ENCODE peak calls at places on chromosome 15, in five cellular contexts. D is BJ, Y is B cell, Z is ovary, I is tibial artery. G is an unnamed sample.

GRCh38 chr15:49622561-49622960 is 1.7 kb downstream of the DTWD1 start:
- DNase-seq in Z (no peak), I (no peak), Y (no peak), D (no peak), G (no peak)

GRCh38 chr15:78370013-78370412 is 29.9 kb downstream of the CRABP1 start:
- DNase-seq in Z (no peak), Y (no peak), D (no peak), I (no peak), G (no peak)

GRCh38 chr15:82313446-82313845 is 35.8 kb downstream of the GOLGA6L10 start:
- DNase-seq in Y (no peak), D (no peak), I (no peak), Z (no peak), G (no peak)

GRCh38 chr15:67746022-67746421 is 79.3 kb upstream of the SKOR1 start:
- DNase-seq in Y (no peak), D (no peak), I (no peak), Z (no peak), G (peak)

GRCh38 chr15:51299187-51300015 is 39.0 kb downstream of the CYP19A1 start:
- DNase-seq in I (no peak), Z (no peak), Y (no peak), D (no peak), G (no peak)

GRCh38 chr15:51202783-51203182 is 108.1 kb upstream of the TNFAIP8L3 start:
- DNase-seq in Y (no peak), Z (no peak), I (no peak), D (no peak), G (no peak)

GRCh38 chr15:82091636-82092140 is 45.9 kb upstream of the MEX3B start:
- DNase-seq in Z (no peak), Y (no peak), I (no peak), D (no peak), G (no peak)

GRCh38 chr15:67125589-67126502 is 60.4 kb downstream of the SMAD3 start:
- DNase-seq in Z (peak), D (peak), Y (no peak), I (peak), G (peak)

GRCh38 chr15:79522656-79523055 is 90.5 kb downstream of the MINAR1 start:
- DNase-seq in D (no peak), Z (no peak), Y (no peak), I (no peak), G (no peak)

GRCh38 chr15:57505056-57505713 is 86.5 kb upstream of the MYZAP start:
- DNase-seq in Z (no peak), D (no peak), Y (no peak), I (no peak), G (no peak)

GRCh38 chr15:75031773-75032302 is 8.4 kb downstream of the PPCDC start:
- DNase-seq in I (no peak), Y (no peak), Z (no peak), D (no peak), G (no peak)

GRCh38 chr15:77602800-77603199 is 29.9 kb downstream of the LINGO1 start:
- DNase-seq in Y (no peak), I (no peak), Z (no peak), D (no peak), G (no peak)

GRCh38 chr15:93001156-93001555 is 87.9 kb downstream of the RGMA start:
- DNase-seq in Y (no peak), I (no peak), Z (no peak), D (no peak), G (no peak)

GRCh38 chr15:45635191-45635638 is 386 bp downstream of the SQOR start:
- DNase-seq in D (no peak), Y (peak), Z (peak), I (peak), G (no peak)

GRCh38 chr15:40762919-40763800 is 708 bp upstream of the GCHFR start:
- DNase-seq in Y (peak), I (peak), D (no peak), Z (peak), G (no peak)

GRCh38 chr15:84595660-84596059 is 5.1 kb upstream of the ZSCAN2 start:
- DNase-seq in D (no peak), I (no peak), Y (no peak), Z (no peak), G (no peak)

GRCh38 chr15:81296218-81296617 is 27.7 kb downstream of the STARD5 start:
- DNase-seq in I (no peak), D (no peak), Z (no peak), Y (no peak), G (no peak)

GRCh38 chr15:22839046-22839705 is 710 bp downstream of the NIPA2 start:
- DNase-seq in D (no peak), Z (no peak), I (no peak), Y (peak), G (no peak)

GRCh38 chr15:22838292-22839042 is at the start of gene NIPA2:
- DNase-seq in D (peak), Z (peak), Y (peak), I (peak), G (peak)
- TF ChIP-seq CTCF in D (no peak), Z (no peak), Y (no peak), I (peak), G (no peak)

GRCh38 chr15:61654918-61655317 is 405.3 kb downstream of the VPS13C start:
- DNase-seq in D (no peak), Z (peak), I (peak), Y (no peak), G (no peak)

GRCh38 chr15:61655881-61656280 is 404.4 kb downstream of the VPS13C start:
- DNase-seq in I (peak), D (no peak), Z (no peak), Y (no peak), G (no peak)

GRCh38 chr15:61656391-61656790 is 403.9 kb downstream of the VPS13C start:
- DNase-seq in D (no peak), I (no peak), Y (no peak), Z (no peak), G (no peak)

GRCh38 chr15:61653110-61653509 is 407.1 kb downstream of the VPS13C start:
- DNase-seq in Z (no peak), Y (no peak), D (no peak), I (peak), G (no peak)

DNA sequence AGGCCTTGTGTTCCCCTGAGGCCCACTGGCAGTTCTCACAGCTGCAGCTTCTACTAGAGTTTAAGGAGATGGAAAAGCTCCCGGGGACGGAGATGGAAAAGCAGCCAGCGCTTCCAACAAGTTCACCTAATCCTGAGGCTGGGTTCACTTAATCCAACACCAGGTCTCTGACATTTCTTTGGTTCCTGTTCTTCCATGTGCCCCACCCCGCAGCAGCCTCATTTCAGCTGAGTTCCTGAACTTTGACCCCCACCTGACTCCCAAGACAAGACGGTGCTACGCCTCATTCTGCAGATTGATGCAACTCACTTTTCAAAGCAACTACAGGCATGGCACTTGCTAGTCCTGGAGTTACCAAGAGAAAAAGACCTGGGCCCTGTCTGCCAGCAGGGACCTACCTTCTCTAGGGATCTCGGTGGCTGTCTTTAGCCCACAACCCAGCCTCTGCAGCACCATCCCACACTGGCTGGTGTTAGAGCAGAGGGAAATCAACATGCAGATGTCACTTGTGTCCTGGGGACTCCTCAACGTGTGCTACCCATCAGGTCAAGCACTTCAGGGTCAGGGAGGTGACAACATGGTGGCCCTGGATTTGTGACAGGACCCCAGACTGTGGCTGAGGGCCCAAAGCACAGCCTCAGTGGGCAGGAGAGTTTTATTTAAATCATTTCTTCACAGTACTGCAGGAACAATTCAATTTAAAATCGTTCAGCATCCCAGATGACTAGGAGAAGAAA is 406.1 kb downstream of the VPS13C start:
- DNase-seq in Y (no peak), Z (no peak), D (no peak), I (no peak), G (no peak)
- TF ChIP-seq CTCF in Y (no peak), Z (no peak), D (no peak), I (no peak), G (no peak)

GRCh38 chr15:63487076-63487757 is 17.2 kb upstream of the USP3 start:
- DNase-seq in D (no peak), Z (peak), I (peak), Y (peak), G (no peak)
- TF ChIP-seq CTCF in D (peak), Z (peak), I (peak), Y (peak), G (peak)

DNA sequence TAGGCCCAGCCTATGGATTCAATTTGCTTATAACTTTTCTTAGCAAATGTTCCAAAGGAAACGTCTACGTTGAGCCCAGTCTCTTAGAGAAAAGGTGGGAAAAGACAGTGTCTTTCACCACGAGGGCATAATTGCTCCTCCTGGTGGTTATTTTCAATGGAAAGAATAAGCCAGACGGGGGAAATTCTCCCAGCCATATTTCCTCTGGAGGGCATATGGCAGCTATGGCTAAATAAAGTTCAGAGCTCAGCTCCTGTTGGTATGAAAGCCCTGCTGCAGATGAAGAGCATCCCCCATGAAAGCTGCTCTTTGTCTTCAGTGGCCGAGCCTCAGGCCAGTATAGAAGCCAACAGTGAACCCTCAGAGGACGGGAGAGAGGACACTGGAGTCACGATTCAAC is 297.9 kb downstream of the RYR3 start:
- DNase-seq in I (no peak), Y (no peak), D (no peak), Z (no peak), G (no peak)
- TF ChIP-seq CTCF in I (peak), Y (no peak), D (peak), Z (no peak), G (peak)

G was measured in AG09319.